ENCODE peak calls at places on chromosomes 2 and 18, in six cellular contexts. Q, Y, I, J, L and M are unnamed samples.

GRCh38 chr2:119416299-119416923 is 15.2 kb upstream of the TMEM37 start:
- DNase-seq in Q (no peak), Y (no peak), I (no peak), J (no peak), L (no peak), M (no peak)

GRCh38 chr18:11498821-11499220 is 110.6 kb upstream of the SLC35G4 start:
- DNase-seq in Q (peak), Y (no peak), I (no peak), J (peak), L (peak), M (no peak)

GRCh38 chr2:174493549-174494331 is 6.9 kb upstream of the GPR155 start:
- DNase-seq in Q (no peak), Y (no peak), I (no peak), J (no peak), L (no peak), M (no peak)

GRCh38 chr18:9716780-9717563 is 8.9 kb downstream of the RAB31 start:
- DNase-seq in Q (no peak), Y (no peak), I (no peak), J (no peak), L (no peak), M (no peak)

GRCh38 chr18:49023938-49024341 is 73.2 kb upstream of the SMAD7 start:
- DNase-seq in Q (no peak), Y (no peak), I (no peak), J (no peak), L (no peak), M (no peak)

GRCh38 chr18:79672490-79673276 is 6.9 kb upstream of the CTDP1 start:
- DNase-seq in Q (no peak), Y (no peak), I (no peak), J (no peak), L (no peak), M (no peak)

GRCh38 chr2:226981731-226982373 is 146.0 kb downstream of the RHBDD1 start:
- DNase-seq in Q (peak), Y (no peak), I (no peak), J (no peak), L (no peak), M (no peak)

GRCh38 chr18:63322908-63323634 is 3.5 kb upstream of the BCL2 start:
- DNase-seq in Q (peak), Y (peak), I (peak), J (peak), L (peak), M (peak)

GRCh38 chr18:63590966-63591695 is 4.0 kb downstream of the SERPINB13 start:
- DNase-seq in Q (no peak), Y (no peak), I (no peak), J (no peak), L (no peak), M (no peak)

GRCh38 chr2:160666019-160666676 is 172.5 kb upstream of the RBMS1 start:
- DNase-seq in Q (peak), Y (peak), I (no peak), J (peak), L (peak), M (peak)

GRCh38 chr2:62456721-62457539 is 49.1 kb downstream of the TMEM17 start:
- DNase-seq in Q (peak), Y (peak), I (peak), J (peak), L (peak), M (peak)

GRCh38 chr2:6866239-6866745 is 585 bp upstream of the CMPK2 start:
- DNase-seq in Q (peak), Y (peak), I (peak), J (peak), L (peak), M (peak)

GRCh38 chr2:21260316-21260715 is 136.5 kb downstream of the TDRD15 start:
- DNase-seq in Q (no peak), Y (no peak), I (no peak), J (no peak), L (no peak), M (no peak)

GRCh38 chr2:71452565-71452964 is 796 bp upstream of the DYSF start:
- DNase-seq in Q (peak), Y (peak), I (peak), J (peak), L (peak), M (peak)

GRCh38 chr2:212712991-212713390 is 174.4 kb upstream of the ERBB4 start:
- DNase-seq in Q (peak), Y (no peak), I (no peak), J (peak), L (no peak), M (no peak)

GRCh38 chr2:191218292-191218898 is 26.8 kb upstream of the MYO1B start:
- DNase-seq in Q (peak), Y (peak), I (peak), J (peak), L (peak), M (peak)

GRCh38 chr2:208867374-208867773 is 460.8 kb downstream of the PTH2R start:
- DNase-seq in Q (no peak), Y (no peak), I (no peak), J (no peak), L (no peak), M (no peak)

GRCh38 chr18:75132931-75133525 is 75.9 kb downstream of the PTGR3 start:
- DNase-seq in Q (no peak), Y (no peak), I (no peak), J (no peak), L (no peak), M (no peak)

GRCh38 chr2:233225230-233226068 is 26.0 kb upstream of the ATG16L1 start:
- DNase-seq in Q (peak), Y (no peak), I (no peak), J (no peak), L (peak), M (no peak)

GRCh38 chr2:230915297-230915696 is 9.7 kb downstream of the GPR55 start:
- DNase-seq in Q (no peak), Y (no peak), I (no peak), J (no peak), L (no peak), M (no peak)

GRCh38 chr2:40279001-40279400 is 172.9 kb downstream of the SLC8A1 start:
- DNase-seq in Q (peak), Y (peak), I (no peak), J (peak), L (peak), M (no peak)

GRCh38 chr2:26692814-26693286 is 328 bp downstream of the KCNK3 start:
- DNase-seq in Q (peak), Y (peak), I (peak), J (peak), L (peak), M (peak)

GRCh38 chr2:38039111-38039510 is 36.8 kb downstream of the CYP1B1 start:
- DNase-seq in Q (peak), Y (peak), I (no peak), J (peak), L (peak), M (peak)

GRCh38 chr18:31042068-31042390 is 513 bp downstream of the DSC3 start:
- DNase-seq in Q (no peak), Y (no peak), I (no peak), J (no peak), L (no peak), M (no peak)

GRCh38 chr2:188519133-188519532 is 227.5 kb downstream of the GULP1 start:
- DNase-seq in Q (peak), Y (peak), I (no peak), J (peak), L (peak), M (peak)

GRCh38 chr2:190961918-190962487 is 52.0 kb downstream of the STAT1 start:
- DNase-seq in Q (peak), Y (no peak), I (no peak), J (peak), L (peak), M (peak)

GRCh38 chr2:8576525-8577157 is 105.2 kb upstream of the ID2 start:
- DNase-seq in Q (no peak), Y (no peak), I (no peak), J (no peak), L (no peak), M (no peak)

GRCh38 chr2:231900486-231900942 is 25.7 kb downstream of the NPPC start:
- DNase-seq in Q (peak), Y (peak), I (peak), J (peak), L (peak), M (peak)

GRCh38 chr2:236692937-236693336 is 123.3 kb downstream of the ACKR3 start:
- DNase-seq in Q (no peak), Y (no peak), I (no peak), J (no peak), L (no peak), M (no peak)

GRCh38 chr2:175630319-175631246 is 371.5 kb downstream of the LNPK start:
- DNase-seq in Q (no peak), Y (no peak), I (peak), J (no peak), L (peak), M (no peak)

GRCh38 chr2:165193178-165193777 is 10.6 kb downstream of the SCN3A start:
- DNase-seq in Q (no peak), Y (no peak), I (no peak), J (no peak), L (no peak), M (no peak)

GRCh38 chr18:40692871-40693270 is 1262.2 kb upstream of the PIK3C3 start:
- DNase-seq in Q (no peak), Y (peak), I (no peak), J (peak), L (no peak), M (no peak)

GRCh38 chr2:19745318-19746136 is 156.3 kb downstream of the TTC32 start:
- DNase-seq in Q (no peak), Y (no peak), I (no peak), J (no peak), L (no peak), M (no peak)

GRCh38 chr2:101190753-101191516 is 39.8 kb upstream of the TBC1D8 start:
- DNase-seq in Q (no peak), Y (no peak), I (no peak), J (no peak), L (peak), M (no peak)

GRCh38 chr2:102735431-102736130 is 26.2 kb upstream of the TMEM182 start:
- DNase-seq in Q (peak), Y (peak), I (peak), J (peak), L (peak), M (peak)

GRCh38 chr2:102736174-102736606 is 25.6 kb upstream of the TMEM182 start:
- DNase-seq in Q (peak), Y (peak), I (no peak), J (peak), L (peak), M (no peak)

GRCh38 chr2:102743259-102743658 is 18.6 kb upstream of the TMEM182 start:
- DNase-seq in Q (no peak), Y (no peak), I (no peak), J (no peak), L (no peak), M (no peak)

GRCh38 chr2:102736607-102737409 is 25.0 kb upstream of the TMEM182 start:
- DNase-seq in Q (peak), Y (peak), I (peak), J (peak), L (peak), M (peak)

DNA sequence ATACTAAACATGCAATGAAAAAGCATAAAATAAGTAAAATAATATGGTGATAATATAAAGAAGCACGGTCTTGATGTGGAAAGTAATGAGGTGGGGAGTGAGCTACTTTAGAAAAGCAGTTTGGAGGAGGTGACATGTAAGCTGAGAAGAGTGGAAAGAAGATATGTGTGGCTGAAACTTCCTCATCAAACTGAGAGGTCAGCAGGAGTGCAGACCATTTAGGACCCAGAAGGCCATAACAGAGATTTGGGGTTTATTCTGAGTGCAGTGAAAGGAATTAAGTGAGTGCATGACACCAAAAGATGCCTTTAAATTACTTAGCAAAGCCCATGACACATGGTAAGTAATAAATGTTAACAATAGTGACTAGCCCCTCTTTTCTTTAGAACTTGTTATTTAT is 24.4 kb upstream of the TMEM182 start:
- DNase-seq in Q (no peak), Y (no peak), I (no peak), J (no peak), L (no peak), M (no peak)
- H3K4me3 ChIP-seq in Q (no peak), Y (peak), I (peak), J (peak), L (no peak), M (peak)

GRCh38 chr2:86078801-86079545 is 26.7 kb downstream of the POLR1A start:
- DNase-seq in Q (peak), Y (peak), I (no peak), J (peak), L (peak), M (peak)
- TF ChIP-seq CTCF in Q (peak), Y (peak), I (no peak), J (peak), L (peak), M (peak)

GRCh38 chr2:238439912-238440311 is 13.2 kb downstream of the ASB1 start:
- DNase-seq in Q (no peak), Y (no peak), I (no peak), J (no peak), L (peak), M (no peak)
- H3K4me3 ChIP-seq in Q (peak), Y (no peak), I (no peak), J (peak), L (no peak), M (peak)

DNA sequence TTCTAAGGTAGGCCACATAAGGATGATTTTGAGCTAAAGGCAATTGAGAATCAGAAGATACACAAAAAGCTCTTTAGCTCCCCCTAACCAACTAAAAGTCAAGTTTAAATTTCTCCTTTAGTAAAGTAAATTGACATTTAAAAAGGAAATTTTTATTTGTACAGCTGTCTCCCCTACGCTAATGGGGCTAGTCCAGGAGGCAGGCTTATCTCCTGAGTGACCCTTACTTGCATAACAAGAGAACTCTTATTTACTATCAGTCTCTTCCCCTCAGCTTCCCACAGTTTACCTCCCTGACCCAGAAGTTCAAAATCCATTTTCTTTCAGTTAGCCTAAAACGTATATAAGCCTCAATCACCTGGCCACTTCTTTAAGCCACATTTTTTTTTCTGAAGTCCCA is 1002.8 kb upstream of the NRXN1 start:
- DNase-seq in Q (peak), Y (no peak), I (peak), J (peak), L (peak), M (peak)
- TF ChIP-seq CTCF in Q (peak), Y (peak), I (peak), J (peak), L (no peak), M (peak)